ENCODE peak calls at places on chromosomes 5 and 9, in four cellular contexts. V is H1, N is K562, D is GM12878. G is an unnamed sample.
A peak's percentile ranks its signal among the peaks of the same experiment; 100 is the strongest.

GRCh38 chr5:166618555-166618954 is 1672.9 kb upstream of the WWC1 start:
- DNase-seq in D (no peak), V (no peak), N (no peak), G (no peak)

GRCh38 chr9:134215709-134216448 is 51.5 kb upstream of the RNU6ATAC start:
- DNase-seq in N (no peak), V (no peak), D (no peak), G (peak; percentile 43)

GRCh38 chr5:3009605-3010004 is 258.1 kb upstream of the IRX2 start:
- DNase-seq in V (no peak), N (no peak), D (no peak), G (no peak)

GRCh38 chr9:84759300-84759750 is 89.8 kb downstream of the NTRK2 start:
- DNase-seq in V (no peak), N (no peak), D (peak; percentile 81), G (no peak)

GRCh38 chr5:79963261-79963977 is 27.6 kb downstream of the MTX3 start:
- DNase-seq in V (no peak), D (no peak), N (no peak), G (no peak)

GRCh38 chr5:98791928-98792580 is 18.6 kb downstream of the RGMB start:
- DNase-seq in N (no peak), V (no peak), D (no peak), G (no peak)

GRCh38 chr9:137168907-137169763 is 716 bp downstream of the LRRC26 start:
- DNase-seq in V (no peak), N (no peak), D (no peak), G (peak; percentile 32)

GRCh38 chr9:69877852-69878507 is 57.4 kb downstream of the CFAP95 start:
- DNase-seq in D (no peak), N (peak; percentile 10), V (no peak), G (peak; percentile 43)

GRCh38 chr5:154797762-154798161 is 42.6 kb downstream of the LARP1 start:
- DNase-seq in V (no peak), N (no peak), D (no peak), G (no peak)

GRCh38 chr9:134187110-134187531 is 22.8 kb upstream of the RNU6ATAC start:
- DNase-seq in V (no peak), N (peak; percentile 45), D (no peak), G (no peak)

GRCh38 chr5:118832974-118833373 is 155.4 kb downstream of the DTWD2 start:
- DNase-seq in V (no peak), D (no peak), N (no peak), G (no peak)

GRCh38 chr5:122350496-122350895 is 38.5 kb downstream of the SNCAIP start:
- DNase-seq in D (no peak), V (no peak), N (no peak), G (no peak)

GRCh38 chr9:1052119-1052907 is 2.2 kb downstream of the DMRT2 start:
- DNase-seq in N (no peak), V (no peak), D (no peak), G (no peak)

GRCh38 chr5:145903862-145904261 is 31.0 kb upstream of the GRXCR2 start:
- DNase-seq in D (no peak), V (no peak), N (no peak), G (no peak)

GRCh38 chr9:77848428-77848827 is 183.2 kb downstream of the GNAQ start:
- DNase-seq in D (no peak), N (no peak), V (no peak), G (no peak)

GRCh38 chr9:77848897-77849296 is 182.7 kb downstream of the GNAQ start:
- DNase-seq in D (no peak), N (no peak), V (no peak), G (no peak)

GRCh38 chr9:77854916-77855314 is 176.7 kb downstream of the GNAQ start:
- DNase-seq in N (no peak), V (no peak), D (no peak), G (no peak)

GRCh38 chr9:77854258-77854915 is 177.2 kb downstream of the GNAQ start:
- DNase-seq in N (no peak), V (no peak), D (no peak), G (no peak)

DNA sequence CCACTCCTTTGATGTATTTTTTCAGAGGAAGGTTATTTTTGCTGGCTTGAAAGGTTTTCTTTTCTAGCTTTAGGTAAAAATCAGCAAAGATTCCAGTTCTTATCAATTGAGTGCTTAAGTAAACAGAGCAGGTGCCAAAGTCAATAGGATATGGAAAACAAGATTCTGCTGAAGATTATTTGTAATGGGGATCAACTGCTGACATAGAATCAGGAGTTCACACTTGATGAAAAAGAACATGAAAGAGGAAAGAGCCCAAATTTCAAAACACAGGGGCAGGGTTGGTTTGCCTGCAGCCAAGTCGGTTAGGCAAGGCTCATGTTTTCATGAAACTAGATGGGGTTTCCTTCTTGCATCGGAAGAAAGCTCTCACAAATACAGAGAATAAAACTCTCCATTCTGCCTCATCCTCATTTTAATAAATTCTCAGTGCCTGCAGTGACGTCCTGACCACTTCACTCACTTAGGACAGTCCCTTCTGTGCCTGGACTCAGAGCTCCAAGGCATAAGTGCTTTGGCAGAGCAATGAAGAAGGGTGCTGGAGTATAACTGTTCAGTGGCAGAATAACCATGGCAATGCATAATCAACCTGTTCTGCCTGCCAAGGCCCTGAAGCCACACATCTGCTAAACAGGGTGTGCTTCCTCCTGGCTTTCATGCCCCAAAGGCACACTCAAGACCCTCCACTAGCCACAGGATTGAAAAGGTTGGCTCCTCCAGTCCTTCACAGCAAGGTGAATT is 179.6 kb downstream of the GNAQ start:
- DNase-seq in D (no peak), V (no peak), N (no peak), G (peak; percentile 39)
- H3K4me1 ChIP-seq in D (no peaks in the 10 kb centered on the region), V (no peaks in the 10 kb centered on the region), N (no peaks in the 10 kb centered on the region), G (peaks cover 31% of the 10 kb centered on the region)

GRCh38 chr5:148952097-148952828 is 110.6 kb downstream of the SH3TC2 start:
- DNase-seq in D (no peak), N (no peak), V (no peak), G (no peak)
- TF ChIP-seq HDAC6 in D (no peak), N (no peak), V (no peak), G (no peak)

DNA sequence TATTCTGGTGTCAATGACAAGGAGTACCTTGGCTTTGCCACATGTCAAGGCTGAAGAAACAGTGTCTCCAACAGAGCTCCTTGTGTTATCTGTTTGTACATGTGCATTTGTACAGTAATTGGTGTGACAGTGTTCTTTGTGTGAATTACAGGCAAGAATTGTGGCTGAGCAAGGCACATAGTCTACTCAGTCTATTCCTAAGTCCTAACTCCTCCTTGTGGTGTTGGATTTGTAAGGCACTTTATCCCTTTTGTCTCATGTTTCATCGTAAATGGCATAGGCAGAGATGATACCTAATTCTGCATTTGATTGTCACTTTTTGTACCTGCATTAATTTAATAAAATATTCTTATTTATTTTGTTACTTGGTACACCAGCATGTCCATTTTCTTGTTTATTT is 19.8 kb downstream of the CD274 start:
- DNase-seq in V (no peak), D (no peak), N (no peak), G (no peak)
- H3K4me1 ChIP-seq in V (no peaks in the 10 kb centered on the region), D (peaks cover 11% of the 10 kb centered on the region), N (no peaks in the 10 kb centered on the region), G (no peaks in the 10 kb centered on the region)

DNA sequence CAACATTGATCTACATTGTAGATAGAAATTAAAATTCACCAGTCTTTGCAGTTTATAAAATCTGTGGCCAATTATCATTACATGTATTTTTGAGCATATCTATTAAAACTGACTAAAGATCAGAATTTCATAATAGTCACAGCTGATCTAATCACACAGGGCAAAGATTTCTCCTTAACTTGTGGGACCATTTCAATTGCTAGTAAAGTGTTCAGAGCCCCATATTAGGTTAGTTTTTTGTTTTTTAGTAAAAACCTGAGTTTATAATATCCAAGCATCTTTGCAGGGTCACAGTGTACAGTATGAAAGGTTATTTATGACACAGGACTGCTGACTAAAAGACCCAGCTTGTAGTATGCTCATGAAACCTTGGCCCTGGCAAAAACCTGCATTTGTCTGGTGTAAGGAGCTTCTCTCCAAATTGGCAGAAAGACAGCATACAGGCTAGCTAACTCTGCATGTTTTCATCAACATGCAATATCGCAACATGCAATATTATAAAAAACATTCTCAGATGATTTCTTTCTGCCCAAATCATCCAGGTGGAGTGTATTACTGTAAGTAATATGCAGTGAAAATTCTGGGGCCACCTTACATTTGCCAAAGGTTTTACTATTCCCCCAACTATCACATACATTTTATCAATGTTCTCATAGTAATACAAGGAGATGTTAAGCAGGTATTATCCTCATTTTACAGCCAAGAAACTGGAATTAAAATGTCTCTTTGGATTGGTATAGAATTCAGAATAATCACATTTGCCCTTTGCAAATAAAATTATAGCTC is 37.7 kb upstream of the ALDH1A1 start:
- DNase-seq in N (no peak), V (no peak), D (no peak), G (no peak)
- TF ChIP-seq HDAC6 in N (no peak), V (no peak), D (no peak), G (no peak)

DNA sequence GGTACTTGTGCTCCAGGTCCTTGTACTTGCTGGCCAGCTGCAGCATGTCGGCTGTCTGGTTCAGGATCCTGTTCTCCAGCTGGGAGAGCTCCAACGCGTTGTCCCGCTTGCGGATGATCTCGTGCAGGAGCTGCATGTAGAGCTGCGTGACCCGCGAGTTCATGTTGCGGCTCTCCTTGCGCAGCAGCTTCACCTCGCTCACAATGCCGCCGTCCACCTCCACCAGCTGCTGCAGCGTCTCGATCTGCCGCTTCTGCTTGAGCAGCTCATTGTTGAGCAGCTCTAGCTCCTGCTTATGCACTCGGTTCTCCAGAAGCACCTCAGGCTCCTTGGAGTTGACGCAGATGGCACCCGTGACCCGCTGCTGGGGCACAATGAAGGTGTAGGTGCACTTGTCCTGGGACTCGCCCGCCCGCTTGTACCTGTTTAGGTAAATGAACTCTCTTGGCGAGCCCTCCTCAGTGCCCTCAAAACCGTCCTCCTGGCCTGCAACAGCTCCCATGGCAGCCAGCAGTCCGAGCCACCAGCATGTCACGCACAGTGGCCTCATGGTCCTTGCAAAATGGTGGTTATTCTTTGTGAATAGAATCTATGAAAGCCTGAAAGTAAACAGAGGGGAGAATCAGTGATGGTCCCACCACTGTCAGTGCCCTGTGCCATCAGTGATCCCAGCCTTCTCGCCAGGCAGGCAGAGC is 14.1 kb downstream of the ANGPTL2 start:
- DNase-seq in N (no peak), V (no peak), D (no peak), G (no peak)
- H3K4me1 ChIP-seq in N (no peaks in the 10 kb centered on the region), V (peaks cover 20% of the 10 kb centered on the region), D (no peaks in the 10 kb centered on the region), G (peaks cover 83% of the 10 kb centered on the region)

G was measured in HepG2.